ENCODE peak calls at places on chromosomes 7 and 10, in seven cellular contexts. M, W, L, K, S, N and R are unnamed samples.

GRCh38 chr7:108062250-108063014 is 59.5 kb upstream of the LAMB1 start:
- DNase-seq in M (no peak), W (no peak), L (no peak), K (no peak), S (no peak), N (no peak), R (peak; percentile 15)

GRCh38 chr10:103080891-103081581 is 112.0 kb downstream of the NT5C2 start:
- DNase-seq in M (no peak), W (no peak), L (no peak), K (no peak), S (no peak), N (no peak), R (peak; percentile 22)

GRCh38 chr10:6320320-6321010 is 117.7 kb downstream of the PFKFB3 start:
- DNase-seq in M (no peak), W (no peak), L (no peak), K (no peak), S (no peak), N (no peak), R (no peak)

GRCh38 chr10:13221572-13221971 is 12.6 kb downstream of the UCMA start:
- DNase-seq in M (no peak), W (no peak), L (no peak), K (no peak), S (no peak), N (no peak), R (no peak)

GRCh38 chr7:151665363-151665762 is 145.7 kb upstream of the RHEB start:
- DNase-seq in M (no peak), W (no peak), L (no peak), K (no peak), S (no peak), N (peak; percentile 75), R (no peak)

GRCh38 chr10:43199088-43199683 is 60.9 kb downstream of the CSGALNACT2 start:
- DNase-seq in M (no peak), W (peak; percentile 18), L (no peak), K (no peak), S (no peak), N (no peak), R (no peak)

GRCh38 chr7:108486291-108486966 is 30.2 kb upstream of the NRCAM start:
- DNase-seq in M (peak; percentile 3), W (no peak), L (no peak), K (no peak), S (no peak), N (no peak), R (no peak)

GRCh38 chr10:34762603-34763299 is 52.3 kb downstream of the PARD3 start:
- DNase-seq in M (peak; percentile 14), W (no peak), L (no peak), K (no peak), S (no peak), N (no peak), R (no peak)

GRCh38 chr10:97736902-97737769 is at the start of gene ZFYVE27:
- DNase-seq in M (peak; percentile 95), W (peak; percentile 98), L (peak; percentile 97), K (peak; percentile 98), S (peak; percentile 89), N (peak; percentile 97), R (peak; percentile 87)

GRCh38 chr10:31586708-31587107 is 267.7 kb downstream of the ZEB1 start:
- DNase-seq in M (peak; percentile 77), W (no peak), L (no peak), K (no peak), S (peak; percentile 78), N (no peak), R (no peak)

GRCh38 chr10:25965584-25965983 is 31.6 kb downstream of the MYO3A start:
- DNase-seq in M (no peak), W (no peak), L (no peak), K (no peak), S (no peak), N (no peak), R (no peak)

GRCh38 chr7:31058122-31058521 is 6.0 kb downstream of the ADCYAP1R1 start:
- DNase-seq in M (no peak), W (no peak), L (peak; percentile 61), K (no peak), S (no peak), N (no peak), R (no peak)

GRCh38 chr10:93926613-93927012 is 32.8 kb downstream of the SLC35G1 start:
- DNase-seq in M (no peak), W (no peak), L (no peak), K (no peak), S (no peak), N (no peak), R (no peak)

GRCh38 chr7:8413600-8413999 is 19.8 kb upstream of the NXPH1 start:
- DNase-seq in M (no peak), W (no peak), L (no peak), K (no peak), S (no peak), N (no peak), R (no peak)

GRCh38 chr7:70975816-70976215 is 156.1 kb upstream of the GALNT17 start:
- DNase-seq in M (no peak), W (no peak), L (no peak), K (no peak), S (no peak), N (no peak), R (no peak)

GRCh38 chr10:5089869-5090268 is 4.3 kb upstream of the AKR1C3 start:
- DNase-seq in M (peak; percentile 68), W (no peak), L (peak; percentile 38), K (no peak), S (no peak), N (no peak), R (peak; percentile 49)

GRCh38 chr10:125159932-125160855 is at the start of gene CTBP2:
- DNase-seq in M (peak; percentile 74), W (peak; percentile 54), L (peak; percentile 71), K (peak; percentile 63), S (no peak), N (peak; percentile 64), R (no peak)

GRCh38 chr7:139914306-139914747 is 85.3 kb downstream of the TBXAS1 start:
- DNase-seq in M (no peak), W (no peak), L (no peak), K (no peak), S (no peak), N (no peak), R (no peak)

GRCh38 chr7:323410-323809 is 33.4 kb downstream of the FOXL3 start:
- DNase-seq in M (no peak), W (no peak), L (no peak), K (no peak), S (no peak), N (no peak), R (no peak)

GRCh38 chr10:70616761-70617160 is 14.2 kb upstream of the PRF1 start:
- DNase-seq in M (no peak), W (no peak), L (no peak), K (no peak), S (no peak), N (no peak), R (no peak)

GRCh38 chr7:139931190-139932007 is 102.3 kb downstream of the TBXAS1 start:
- DNase-seq in M (no peak), W (no peak), L (no peak), K (no peak), S (no peak), N (no peak), R (no peak)

GRCh38 chr10:12448729-12449391 is 99.5 kb downstream of the CAMK1D start:
- DNase-seq in M (peak; percentile 87), W (peak; percentile 34), L (peak; percentile 85), K (no peak), S (peak; percentile 8), N (no peak), R (peak; percentile 17)

GRCh38 chr10:69505636-69506318 is 54.5 kb downstream of the TSPAN15 start:
- DNase-seq in M (no peak), W (no peak), L (no peak), K (no peak), S (peak; percentile 0), N (no peak), R (no peak)

GRCh38 chr10:80871083-80871482 is 333.4 kb downstream of the SH2D4B start:
- DNase-seq in M (no peak), W (no peak), L (no peak), K (no peak), S (no peak), N (no peak), R (no peak)

GRCh38 chr7:80967536-80968297 is 48.9 kb upstream of the SEMA3C start:
- DNase-seq in M (no peak), W (no peak), L (no peak), K (no peak), S (no peak), N (no peak), R (peak; percentile 83)

GRCh38 chr10:21534611-21535493 is 820 bp downstream of the MLLT10 start:
- DNase-seq in M (peak; percentile 63), W (peak; percentile 48), L (peak; percentile 68), K (peak; percentile 77), S (peak; percentile 45), N (peak; percentile 53), R (no peak)

GRCh38 chr10:3330687-3331086 is 158.1 kb upstream of the PITRM1 start:
- DNase-seq in M (no peak), W (no peak), L (peak; percentile 78), K (no peak), S (no peak), N (no peak), R (peak; percentile 80)

GRCh38 chr7:117808910-117809705 is 64.1 kb downstream of the CTTNBP2 start:
- DNase-seq in M (no peak), W (no peak), L (no peak), K (no peak), S (peak; percentile 48), N (no peak), R (peak; percentile 60)

GRCh38 chr10:5234106-5234877 is 37.7 kb downstream of the AKR1C4 start:
- DNase-seq in M (peak; percentile 100), W (peak; percentile 67), L (peak; percentile 92), K (peak; percentile 23), S (peak; percentile 15), N (no peak), R (peak; percentile 78)

GRCh38 chr10:361203-362135 is 226.2 kb downstream of the ZMYND11 start:
- DNase-seq in M (no peak), W (peak; percentile 41), L (no peak), K (no peak), S (no peak), N (no peak), R (no peak)

GRCh38 chr7:108261560-108262255 is 131.5 kb upstream of the LAMB4 start:
- DNase-seq in M (no peak), W (no peak), L (no peak), K (no peak), S (no peak), N (no peak), R (no peak)

GRCh38 chr10:91220954-91221696 is 662 bp downstream of the PCGF5 start:
- DNase-seq in M (peak; percentile 64), W (peak; percentile 30), L (peak; percentile 72), K (peak; percentile 58), S (peak; percentile 28), N (no peak), R (peak; percentile 19)

GRCh38 chr7:157568785-157569584 is 232.2 kb downstream of the DNAJB6 start:
- DNase-seq in M (no peak), W (peak; percentile 29), L (peak; percentile 93), K (peak; percentile 58), S (peak; percentile 49), N (peak; percentile 52), R (peak; percentile 4)

GRCh38 chr10:132765435-132765834 is 20.5 kb downstream of the NKX6-2 start:
- DNase-seq in M (no peak), W (no peak), L (no peak), K (no peak), S (peak; percentile 62), N (no peak), R (no peak)